ENCODE peak calls at places on chromosomes 12 and 14, in ten cellular contexts. E is activated T-helper 1 cell treated with anti-CD3 and anti-CD28 coated beads, Interleukin-2, amount 50 U/mL, for 16 hours; O is WERI-Rb-1; N is activated naive CD4-positive, alpha-beta T cell treated with anti-CD3 and anti-CD28 coated beads, Interleukin-2, amount 10 ng/mL, durations not matched to agents 7 days and 5 days; P is fibroblast of pulmonary artery; S is EL; Z is NCI-H1105; D is activated effector memory CD4-positive, alpha-beta T cell treated with Interleukin-2 at 50 U/mL for 16 hours; U is H9; R is GM13977. T is an unnamed sample.
A peak's percentile ranks its signal among the peaks of the same experiment; 100 is the strongest.

GRCh38 chr12:107337354-107338095 is 244.2 kb upstream of the CRY1 start:
- DNase-seq in N (no peak), Z (no peak), U (no peak), P (peak; percentile 38), R (no peak), S (peak; percentile 31), O (no peak), E (no peak), D (no peak), T (no peak)

GRCh38 chr12:75990189-75990912 is 41.2 kb downstream of the PHLDA1 start:
- DNase-seq in D (no peak), R (no peak), U (no peak), P (no peak), O (no peak), E (no peak), Z (no peak), N (no peak), S (no peak), T (no peak)

GRCh38 chr14:49962616-49963015 is 69.7 kb downstream of the ARF6 start:
- DNase-seq in O (no peak), E (peak; percentile 36), U (no peak), D (no peak), P (no peak), R (peak; percentile 60), Z (no peak), N (no peak), S (no peak), T (no peak)

GRCh38 chr12:124489915-124490583 is 77.4 kb downstream of the NCOR2 start:
- DNase-seq in N (no peak), D (no peak), O (no peak), P (no peak), R (no peak), U (no peak), Z (no peak), E (no peak), S (no peak), T (no peak)

GRCh38 chr12:75900781-75901254 is 130.8 kb downstream of the PHLDA1 start:
- DNase-seq in D (no peak), N (no peak), O (no peak), E (no peak), S (no peak), P (no peak), R (no peak), Z (no peak), U (no peak), T (no peak)

GRCh38 chr12:62604856-62605255 is 138.2 kb downstream of the MON2 start:
- DNase-seq in N (no peak), P (peak; percentile 31), D (no peak), Z (no peak), R (no peak), S (peak; percentile 43), O (no peak), E (no peak), U (no peak), T (no peak)

GRCh38 chr14:37865719-37866549 is 270.5 kb downstream of the TTC6 start:
- DNase-seq in E (no peak), S (no peak), U (no peak), Z (no peak), O (no peak), R (no peak), N (no peak), P (no peak), D (no peak), T (no peak)

GRCh38 chr12:118237908-118238307 is 102.0 kb downstream of the PEBP1 start:
- DNase-seq in E (no peak), Z (no peak), S (peak; percentile 52), N (no peak), P (peak; percentile 21), O (no peak), D (no peak), U (no peak), R (no peak), T (no peak)

GRCh38 chr14:92998957-92999356 is 76.0 kb downstream of the CHGA start:
- DNase-seq in Z (no peak), P (no peak), U (no peak), R (no peak), N (no peak), S (no peak), D (no peak), O (peak; percentile 47), E (no peak), T (no peak)

GRCh38 chr14:72291908-72292688 is 359.9 kb downstream of the RGS6 start:
- DNase-seq in D (no peak), O (peak; percentile 25), Z (no peak), U (no peak), R (peak; percentile 62), E (no peak), S (peak; percentile 63), N (peak; percentile 31), P (peak; percentile 70), T (no peak)

GRCh38 chr12:5124401-5124800 is 80.7 kb downstream of the KCNA5 start:
- DNase-seq in E (no peak), U (no peak), O (no peak), D (no peak), P (no peak), S (no peak), R (no peak), Z (peak; percentile 7), N (no peak), T (no peak)

GRCh38 chr12:15774819-15775218 is 14.4 kb downstream of the EPS8 start:
- DNase-seq in E (no peak), O (no peak), D (no peak), Z (no peak), N (no peak), S (no peak), P (no peak), R (no peak), U (no peak), T (no peak)

GRCh38 chr12:20695232-20695631 is at the start of gene SLCO1C1:
- DNase-seq in U (peak; percentile 37), E (no peak), R (no peak), Z (no peak), D (no peak), S (no peak), P (no peak), N (no peak), O (no peak), T (no peak)

GRCh38 chr12:1691123-1692007 is 495 bp downstream of the ADIPOR2 start:
- DNase-seq in E (no peak), Z (peak; percentile 69), N (no peak), U (no peak), O (no peak), P (no peak), R (peak; percentile 60), D (peak; percentile 4), S (peak; percentile 43), T (peak; percentile 93)

GRCh38 chr14:54446201-54446693 is 5.1 kb upstream of the CNIH1 start:
- DNase-seq in P (peak; percentile 94), S (no peak), O (no peak), Z (peak; percentile 93), E (no peak), N (no peak), U (no peak), R (no peak), D (no peak), T (no peak)

GRCh38 chr12:51893786-51894185 is 5.9 kb downstream of the ANKRD33 start:
- DNase-seq in R (no peak), O (no peak), U (no peak), D (no peak), Z (no peak), S (no peak), P (no peak), E (no peak), N (no peak), T (no peak)

GRCh38 chr12:75951399-75952228 is 80.0 kb downstream of the PHLDA1 start:
- DNase-seq in N (no peak), O (no peak), R (no peak), E (no peak), S (peak; percentile 31), Z (no peak), D (no peak), P (no peak), U (no peak), T (no peak)

GRCh38 chr14:58107947-58108552 is 44.0 kb downstream of the ARMH4 start:
- DNase-seq in N (peak; percentile 54), S (peak; percentile 58), Z (peak; percentile 30), P (peak; percentile 86), U (no peak), R (peak; percentile 54), E (no peak), D (no peak), O (peak; percentile 25), T (no peak)

GRCh38 chr14:69059658-69060648 is 80.9 kb upstream of the ACTN1 start:
- DNase-seq in D (no peak), U (no peak), N (no peak), S (peak; percentile 99), Z (no peak), P (peak; percentile 96), O (no peak), R (no peak), E (no peak), T (no peak)

T was measured in spleen.